ENCODE peak calls at places on chromosomes 3 and 15, in four cellular contexts. K is spleen; U is gastrocnemius medialis; T is CD8-positive, alpha-beta memory T cell. Q is an unnamed sample.

GRCh38 chr15:55694652-55695150 is 48.3 kb downstream of the PRTG start:
- DNase-seq in K (no peak), U (no peak), T (no peak), Q (no peak)

GRCh38 chr15:58026552-58026951 is 39.0 kb downstream of the ALDH1A2 start:
- DNase-seq in K (no peak), U (no peak), T (no peak), Q (no peak)

GRCh38 chr3:20104167-20104661 is 64.0 kb downstream of the KAT2B start:
- DNase-seq in K (no peak), U (no peak), T (peak; percentile 69), Q (no peak)

GRCh38 chr3:173221010-173221409 is 80.0 kb upstream of the SPATA16 start:
- DNase-seq in K (no peak), U (no peak), T (no peak), Q (no peak)

GRCh38 chr15:74541494-74542191 is 623 bp downstream of the ARID3B start:
- DNase-seq in K (no peak), U (peak; percentile 7), T (peak; percentile 44), Q (peak; percentile 66)

GRCh38 chr15:60299452-60300047 is 98.2 kb downstream of the ANXA2 start:
- DNase-seq in K (no peak), U (no peak), T (no peak), Q (peak; percentile 62)

GRCh38 chr3:100072328-100073048 is 41.8 kb downstream of the FILIP1L start:
- DNase-seq in K (no peak), U (no peak), T (no peak), Q (no peak)

GRCh38 chr15:56019819-56020218 is 26.4 kb upstream of the NEDD4 start:
- DNase-seq in K (no peak), U (no peak), T (no peak), Q (no peak)

GRCh38 chr3:137259709-137260108 is 301.9 kb downstream of the IL20RB start:
- DNase-seq in K (no peak), U (no peak), T (no peak), Q (no peak)

GRCh38 chr3:109132801-109133473 is 3.6 kb upstream of the C3orf85 start:
- DNase-seq in K (no peak), U (no peak), T (no peak), Q (no peak)

GRCh38 chr3:45462522-45463262 is 74.3 kb downstream of the LARS2 start:
- DNase-seq in K (no peak), U (no peak), T (no peak), Q (no peak)

GRCh38 chr15:28019594-28020320 is 79.4 kb downstream of the OCA2 start:
- DNase-seq in K (no peak), U (no peak), T (no peak), Q (no peak)

GRCh38 chr3:143850877-143851276 is 2.6 kb upstream of the SLC9A9 start:
- DNase-seq in K (no peak), U (no peak), T (no peak), Q (no peak)

GRCh38 chr3:170346481-170347125 is 10.9 kb upstream of the SKIL start:
- DNase-seq in K (no peak), U (no peak), T (no peak), Q (no peak)

DNA sequence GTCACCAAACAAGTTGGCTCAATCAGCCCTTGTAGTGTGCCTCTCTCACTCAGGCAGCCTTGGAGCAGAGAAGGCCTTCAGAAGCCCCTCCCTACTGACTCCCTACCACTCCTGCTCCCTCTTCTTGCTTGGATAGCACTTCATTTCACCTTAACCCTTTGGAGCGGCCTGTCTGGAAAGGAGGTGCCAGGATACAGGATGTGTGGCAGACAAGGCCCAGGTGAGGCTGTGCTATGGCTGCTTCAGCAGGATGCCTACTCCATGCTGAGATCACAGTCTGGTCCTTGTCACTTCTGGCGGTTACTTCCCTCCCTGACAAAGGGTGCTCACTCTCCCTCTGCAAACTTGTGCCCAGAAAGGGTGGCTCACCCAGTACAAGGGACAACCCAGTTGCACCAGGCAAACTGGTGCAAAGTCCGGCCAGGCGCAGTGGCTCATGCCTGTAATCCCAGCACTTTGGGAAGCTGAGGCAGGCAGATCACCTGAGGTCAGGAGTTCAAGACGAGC is 1.0 kb downstream of the MON1A start:
- DNase-seq in K (no peak), U (no peak), T (no peak), Q (no peak)
- H3K27ac ChIP-seq in K (peak overlapping the region; percentile 92), U (peak overlapping the region; percentile 95), T (no peak overlapping the region), Q (peak overlapping the region; percentile 96)

DNA sequence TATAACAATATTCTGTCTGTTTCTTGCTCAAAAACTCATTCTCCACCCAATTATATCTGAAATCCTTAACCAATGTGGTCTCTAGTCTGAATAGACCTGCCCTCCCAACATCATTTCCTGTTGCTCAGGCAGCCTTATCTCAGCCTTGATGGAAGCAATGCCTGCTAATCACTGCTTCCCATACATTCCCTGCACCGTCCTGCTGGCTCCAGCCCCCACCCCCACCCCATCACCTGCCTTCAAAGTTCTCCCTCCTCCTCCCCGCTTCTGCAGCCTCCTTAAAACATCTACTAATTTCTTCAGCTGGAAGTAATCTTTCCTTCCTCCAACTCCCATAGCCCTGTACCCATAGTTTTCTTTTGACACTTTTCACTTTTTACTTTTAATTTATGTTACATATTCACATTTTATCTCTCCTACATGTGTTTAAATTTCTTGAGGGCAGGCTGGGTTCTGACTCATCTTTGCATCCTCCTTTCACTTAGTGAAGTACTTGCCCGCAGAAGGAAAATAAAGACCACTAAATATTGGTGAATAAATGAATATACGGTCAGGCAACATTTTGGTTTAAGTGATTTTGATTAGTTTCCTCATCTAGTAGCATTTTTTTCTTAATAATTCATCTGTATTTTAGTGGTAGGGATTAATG is 98.2 kb downstream of the MEIS2 start:
- DNase-seq in K (no peak), U (no peak), T (no peak), Q (no peak)
- H3K36me3 ChIP-seq in K (no peaks in the 10 kb centered on the region), U (no peaks in the 10 kb centered on the region), T (no peaks in the 10 kb centered on the region), Q (no peaks in the 10 kb centered on the region)

DNA sequence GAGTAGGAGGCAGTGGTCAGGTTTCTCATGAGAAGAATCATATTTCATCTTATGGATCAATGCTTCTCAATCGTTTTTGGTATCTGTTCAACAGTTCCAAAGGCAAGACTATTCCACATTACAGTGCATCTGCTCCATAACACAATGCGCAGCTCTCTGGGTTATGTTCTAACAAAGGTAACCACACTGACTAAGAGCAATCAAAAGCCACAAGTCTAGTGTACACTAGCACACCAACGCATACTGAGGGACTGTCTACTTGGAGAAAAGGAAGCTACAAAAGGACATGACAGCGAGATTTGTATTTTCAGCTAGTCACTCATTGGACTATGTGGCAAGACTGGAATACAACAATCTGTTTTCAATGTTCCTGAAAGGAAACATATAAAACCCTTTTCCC is 35.8 kb downstream of the SETD2 start:
- DNase-seq in K (no peak), U (no peak), T (no peak), Q (no peak)
- H3K27ac ChIP-seq in K (no peak overlapping the region), U (no peak overlapping the region), T (no peak overlapping the region), Q (no peak overlapping the region)

GRCh38 chr15:52233405-52233804 is 42.2 kb upstream of the GNB5 start:
- DNase-seq in K (no peak), U (no peak), T (no peak), Q (peak; percentile 56)
- H3K36me3 ChIP-seq in K (no peaks in the 10 kb centered on the region), U (no peaks in the 10 kb centered on the region), T (no peaks in the 10 kb centered on the region), Q (no peaks in the 10 kb centered on the region)

DNA sequence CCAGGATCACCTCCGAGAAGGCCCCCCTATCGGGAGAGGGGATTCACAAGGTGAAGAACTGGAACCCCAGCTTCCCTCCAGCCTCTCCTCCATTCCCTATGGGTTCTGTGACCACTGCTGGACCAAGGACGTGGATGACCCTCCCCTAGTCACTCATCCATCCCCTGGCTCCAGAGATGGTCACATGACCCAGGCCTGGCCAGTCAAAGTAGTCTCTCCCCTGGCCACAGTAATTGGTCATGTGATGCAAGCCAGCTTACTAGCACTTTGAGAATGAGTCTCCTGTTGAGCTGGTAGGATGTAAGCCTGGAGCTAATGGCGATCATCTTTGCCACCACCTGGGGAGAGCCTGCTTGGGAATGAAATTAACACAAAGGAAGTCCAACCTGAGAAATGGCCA is 3.9 kb downstream of the CAMK1 start:
- DNase-seq in K (no peak), U (no peak), T (no peak), Q (no peak)
- H3K27ac ChIP-seq in K (no peak overlapping the region), U (no peak overlapping the region), T (no peak overlapping the region), Q (no peak overlapping the region)

DNA sequence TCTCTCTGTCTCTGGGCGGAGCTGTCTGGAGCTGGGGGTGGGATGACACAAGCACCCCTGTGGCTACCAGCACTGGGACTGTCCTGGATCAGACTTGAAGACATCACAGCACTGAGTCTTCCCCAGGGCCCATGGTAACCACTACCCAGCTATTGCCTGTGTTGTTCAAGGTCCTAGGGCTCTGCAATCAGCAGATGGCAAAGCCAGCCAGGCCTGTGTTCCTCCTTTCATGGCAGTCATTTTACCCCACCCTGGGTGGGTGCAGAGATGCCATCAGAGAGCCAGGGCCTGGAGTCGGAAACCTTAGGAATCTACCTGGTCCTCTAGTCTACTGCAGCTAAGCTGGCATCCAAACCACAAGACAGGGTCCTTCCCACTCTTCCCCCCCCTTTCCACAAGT is 38.4 kb downstream of the OXSR1 start:
- DNase-seq in K (no peak), U (no peak), T (no peak), Q (no peak)
- H3K36me3 ChIP-seq in K (peaks cover 12% of the 10 kb centered on the region), U (no peaks in the 10 kb centered on the region), T (no peaks in the 10 kb centered on the region), Q (no peaks in the 10 kb centered on the region)

GRCh38 chr15:64599716-64600115 is 139.3 kb downstream of the ZNF609 start:
- DNase-seq in K (no peak), U (no peak), T (no peak), Q (no peak)

GRCh38 chr15:64597469-64597806 is 137.1 kb downstream of the ZNF609 start:
- DNase-seq in K (no peak), U (no peak), T (peak; percentile 6), Q (no peak)

GRCh38 chr15:64596701-64597468 is 136.5 kb downstream of the ZNF609 start:
- DNase-seq in K (no peak), U (no peak), T (peak; percentile 24), Q (no peak)

GRCh38 chr15:64600794-64601193 is 140.4 kb downstream of the ZNF609 start:
- DNase-seq in K (no peak), U (no peak), T (no peak), Q (no peak)

DNA sequence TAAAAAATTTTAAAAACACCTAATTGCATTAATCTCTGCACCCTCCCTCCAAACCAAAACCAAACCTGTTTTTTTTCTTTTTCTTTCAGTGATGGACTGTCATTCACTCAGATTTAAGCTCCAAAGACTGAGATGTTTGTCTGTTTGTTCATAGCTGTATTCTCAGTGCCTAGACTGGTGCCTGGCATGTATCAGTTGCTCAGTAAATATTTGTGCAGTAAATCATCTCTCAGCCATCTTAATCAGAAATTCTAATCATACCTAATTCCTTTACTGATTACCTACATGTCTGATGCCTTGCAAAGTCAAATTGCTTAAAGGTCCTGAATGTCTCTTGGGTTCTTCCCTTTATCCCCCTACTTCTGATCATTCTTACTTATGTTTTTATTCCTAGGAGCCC is 138.8 kb downstream of the ZNF609 start:
- DNase-seq in K (no peak), U (no peak), T (no peak), Q (no peak)
- H3K27ac ChIP-seq in K (no peak overlapping the region), U (no peak overlapping the region), T (no peak overlapping the region), Q (no peak overlapping the region)

Q was measured in Peyer's patch.